ENCODE peak calls at places on chromosomes 6 and 20, in four cellular contexts. B is smooth muscle cell of the brain vasculature, J is kidney tubule cell, K is NAMALWA. Z is an unnamed sample.

GRCh38 chr20:59032713-59033059 is 551 bp upstream of the ATP5F1E start:
- DNase-seq in J (no peak), K (no peak), B (peak; percentile 9), Z (no peak)

GRCh38 chr20:48905322-48905647 is 16.2 kb upstream of the ARFGEF2 start:
- DNase-seq in K (no peak), B (no peak), J (no peak), Z (no peak)

GRCh38 chr6:100453701-100454521 is 10.8 kb downstream of the SIM1 start:
- DNase-seq in B (no peak), K (no peak), J (peak; percentile 88), Z (no peak)

GRCh38 chr6:21201181-21201580 is 392.4 kb upstream of the SOX4 start:
- DNase-seq in B (no peak), K (no peak), J (no peak), Z (no peak)

GRCh38 chr6:151291145-151292055 is 51.6 kb downstream of the AKAP12 start:
- DNase-seq in K (no peak), J (peak; percentile 75), B (no peak), Z (no peak)

GRCh38 chr6:33607784-33608161 is 13.3 kb upstream of the ITPR3 start:
- DNase-seq in B (no peak), K (peak; percentile 63), J (peak; percentile 42), Z (no peak)

GRCh38 chr6:39452306-39452705 is 129.8 kb upstream of the KCNK16 start:
- DNase-seq in J (peak; percentile 92), K (no peak), B (no peak), Z (no peak)

GRCh38 chr6:56222509-56222908 is 24.9 kb downstream of the COL21A1 start:
- DNase-seq in K (no peak), B (no peak), J (no peak), Z (no peak)

GRCh38 chr20:39944861-39945260 is 744.2 kb downstream of the MAFB start:
- DNase-seq in K (no peak), J (no peak), B (no peak), Z (no peak)

GRCh38 chr6:3363296-3364025 is 93.4 kb downstream of the SLC22A23 start:
- DNase-seq in B (no peak), J (peak; percentile 72), K (no peak), Z (no peak)

GRCh38 chr20:33859157-33859695 is 48.1 kb downstream of the CHMP4B start:
- DNase-seq in J (peak; percentile 22), K (peak; percentile 37), B (no peak), Z (no peak)

GRCh38 chr6:145502417-145502816 is 232.9 kb downstream of the EPM2A start:
- DNase-seq in J (peak; percentile 13), B (no peak), K (no peak), Z (no peak)

GRCh38 chr20:61896058-61896961 is 169.4 kb downstream of the TAF4 start:
- DNase-seq in B (no peak), K (peak; percentile 65), J (peak; percentile 48), Z (no peak)

GRCh38 chr6:36120979-36121706 is 9.2 kb upstream of the MAPK13 start:
- DNase-seq in J (peak; percentile 71), K (peak; percentile 59), B (no peak), Z (peak; percentile 42)

GRCh38 chr6:136625293-136625692 is 75.1 kb upstream of the MAP7 start:
- DNase-seq in B (no peak), J (no peak), K (no peak), Z (no peak)

GRCh38 chr6:31471711-31472110 is 26.2 kb upstream of the MICB start:
- DNase-seq in K (no peak), J (no peak), B (no peak), Z (no peak)

GRCh38 chr6:19896580-19897010 is 59.4 kb downstream of the ID4 start:
- DNase-seq in K (no peak), J (peak; percentile 5), B (no peak), Z (no peak)

GRCh38 chr6:3341467-3341866 is 82.7 kb downstream of the PSMG4 start:
- DNase-seq in B (peak; percentile 53), K (no peak), J (peak; percentile 54), Z (no peak)

GRCh38 chr6:102907181-102907580 is 1513.7 kb downstream of the GRIK2 start:
- DNase-seq in K (peak; percentile 36), B (no peak), J (no peak), Z (no peak)

GRCh38 chr6:126300735-126301134 is 39.2 kb upstream of the CENPW start:
- DNase-seq in B (no peak), J (peak; percentile 9), K (no peak), Z (no peak)

GRCh38 chr20:2616634-2617033 is 35.8 kb upstream of the NOP56 start:
- DNase-seq in K (no peak), B (no peak), J (no peak), Z (no peak)

GRCh38 chr6:63649269-63649668 is 13.7 kb downstream of the PHF3 start:
- DNase-seq in K (no peak), J (no peak), B (no peak), Z (no peak)

GRCh38 chr6:165804331-165805066 is 141.5 kb upstream of the PDE10A start:
- DNase-seq in B (no peak), K (no peak), J (peak; percentile 17), Z (no peak)

GRCh38 chr6:145468534-145468933 is 266.8 kb downstream of the EPM2A start:
- DNase-seq in J (no peak), K (no peak), B (no peak), Z (no peak)

GRCh38 chr6:150745896-150746295 is 119.6 kb upstream of the MTHFD1L start:
- DNase-seq in K (no peak), B (no peak), J (no peak), Z (peak; percentile 83)

GRCh38 chr20:46316984-46317684 is 8.8 kb upstream of the CDH22 start:
- DNase-seq in B (no peak), J (no peak), K (no peak), Z (no peak)

GRCh38 chr6:45574885-45575284 is 197.2 kb upstream of the SUPT3H start:
- DNase-seq in J (no peak), B (no peak), K (no peak), Z (no peak)

GRCh38 chr6:10425973-10426780 is 11.3 kb upstream of the TFAP2A start:
- DNase-seq in K (no peak), B (no peak), J (peak; percentile 67), Z (no peak)

GRCh38 chr6:94501546-94501945 is 1075.8 kb upstream of the MANEA start:
- DNase-seq in J (no peak), K (no peak), B (no peak), Z (no peak)

GRCh38 chr6:121780325-121781313 is 345.2 kb downstream of the GJA1 start:
- DNase-seq in J (peak; percentile 76), B (no peak), K (no peak), Z (peak; percentile 76)

GRCh38 chr6:24940311-24940917 is 4.7 kb upstream of the RIPOR2 start:
- DNase-seq in J (no peak), K (peak; percentile 34), B (no peak), Z (no peak)

Z was measured in heart left ventricle.